ENCODE peak calls at places on chromosomes 1 and 21, in seven cellular contexts. One of them, this sample, is unnamed.
A peak's percentile ranks its signal among the peaks of the same experiment; 100 is the strongest.

GRCh38 chr1:243520831-243521230 is 265.0 kb downstream of the SDCCAG8 start:
- DNase-seq in thyroid gland: no peak
- DNase-seq in GM23248: no peak
- DNase-seq in cardiac muscle cell: no peak
- DNase-seq in endodermal cell: no peak
- DNase-seq in body of pancreas: no peak
- DNase-seq in K562: no peak
- DNase-seq in this sample: no peak

GRCh38 chr21:45833437-45833836 is 148.1 kb upstream of the COL6A1 start:
- DNase-seq in thyroid gland: no peak
- DNase-seq in GM23248: peak; percentile 17
- DNase-seq in cardiac muscle cell: no peak
- DNase-seq in endodermal cell: no peak
- DNase-seq in body of pancreas: no peak
- DNase-seq in K562: no peak
- DNase-seq in this sample: no peak

GRCh38 chr1:195915826-195916225 is 692.4 kb downstream of the KCNT2 start:
- DNase-seq in thyroid gland: no peak
- DNase-seq in GM23248: no peak
- DNase-seq in cardiac muscle cell: no peak
- DNase-seq in endodermal cell: no peak
- DNase-seq in body of pancreas: no peak
- DNase-seq in K562: no peak
- DNase-seq in this sample: no peak

GRCh38 chr1:232923739-232924386 is 26.5 kb upstream of the NTPCR start:
- DNase-seq in thyroid gland: no peak
- DNase-seq in GM23248: peak; percentile 83
- DNase-seq in cardiac muscle cell: no peak
- DNase-seq in endodermal cell: no peak
- DNase-seq in body of pancreas: no peak
- DNase-seq in K562: no peak
- DNase-seq in this sample: no peak

GRCh38 chr1:40739455-40740008 is 44.1 kb upstream of the KCNQ4 start:
- DNase-seq in thyroid gland: no peak
- DNase-seq in GM23248: peak; percentile 51
- DNase-seq in cardiac muscle cell: no peak
- DNase-seq in endodermal cell: no peak
- DNase-seq in body of pancreas: no peak
- DNase-seq in K562: no peak
- DNase-seq in this sample: no peak

GRCh38 chr1:72282271-72282656 is at the start of gene NEGR1:
- DNase-seq in thyroid gland: peak; percentile 52
- DNase-seq in GM23248: peak; percentile 87
- DNase-seq in cardiac muscle cell: peak; percentile 71
- DNase-seq in endodermal cell: peak; percentile 72
- DNase-seq in body of pancreas: peak; percentile 38
- DNase-seq in K562: no peak
- DNase-seq in this sample: no peak

GRCh38 chr1:6869002-6869380 is 83.7 kb downstream of the CAMTA1 start:
- DNase-seq in thyroid gland: no peak
- DNase-seq in GM23248: no peak
- DNase-seq in cardiac muscle cell: no peak
- DNase-seq in endodermal cell: no peak
- DNase-seq in body of pancreas: no peak
- DNase-seq in K562: no peak
- DNase-seq in this sample: no peak

GRCh38 chr21:46116846-46117585 is 19.1 kb downstream of the COL6A2 start:
- DNase-seq in thyroid gland: peak; percentile 0
- DNase-seq in GM23248: peak; percentile 70
- DNase-seq in cardiac muscle cell: no peak
- DNase-seq in endodermal cell: peak; percentile 30
- DNase-seq in body of pancreas: peak; percentile 6
- DNase-seq in K562: no peak
- DNase-seq in this sample: no peak

GRCh38 chr1:209045326-209046057 is 538.0 kb upstream of the CAMK1G start:
- DNase-seq in thyroid gland: peak; percentile 56
- DNase-seq in GM23248: peak; percentile 43
- DNase-seq in cardiac muscle cell: no peak
- DNase-seq in endodermal cell: no peak
- DNase-seq in body of pancreas: peak; percentile 81
- DNase-seq in K562: no peak
- DNase-seq in this sample: no peak

GRCh38 chr1:172897738-172898137 is 153.0 kb downstream of the TNFSF18 start:
- DNase-seq in thyroid gland: no peak
- DNase-seq in GM23248: no peak
- DNase-seq in cardiac muscle cell: peak; percentile 61
- DNase-seq in endodermal cell: no peak
- DNase-seq in body of pancreas: no peak
- DNase-seq in K562: no peak
- DNase-seq in this sample: no peak

GRCh38 chr1:3940081-3940755 is 40.1 kb upstream of the C1orf174 start:
- DNase-seq in thyroid gland: no peak
- DNase-seq in GM23248: no peak
- DNase-seq in cardiac muscle cell: no peak
- DNase-seq in endodermal cell: no peak
- DNase-seq in body of pancreas: no peak
- DNase-seq in K562: no peak
- DNase-seq in this sample: no peak

GRCh38 chr1:40141878-40142535 is 19.2 kb upstream of the RLF start:
- DNase-seq in thyroid gland: no peak
- DNase-seq in GM23248: peak; percentile 39
- DNase-seq in cardiac muscle cell: peak; percentile 32
- DNase-seq in endodermal cell: no peak
- DNase-seq in body of pancreas: no peak
- DNase-seq in K562: no peak
- DNase-seq in this sample: no peak

GRCh38 chr1:26574690-26575349 is 45.3 kb downstream of the RPS6KA1 start:
- DNase-seq in thyroid gland: no peak
- DNase-seq in GM23248: peak; percentile 34
- DNase-seq in cardiac muscle cell: peak; percentile 84
- DNase-seq in endodermal cell: no peak
- DNase-seq in body of pancreas: no peak
- DNase-seq in K562: no peak
- DNase-seq in this sample: no peak

GRCh38 chr1:13465515-13465914 is 48.3 kb downstream of the LRRC38 start:
- DNase-seq in thyroid gland: no peak
- DNase-seq in GM23248: no peak
- DNase-seq in cardiac muscle cell: no peak
- DNase-seq in endodermal cell: no peak
- DNase-seq in body of pancreas: no peak
- DNase-seq in K562: no peak
- DNase-seq in this sample: no peak

GRCh38 chr1:236120725-236121153 is 21.6 kb upstream of the GPR137B start:
- DNase-seq in thyroid gland: no peak
- DNase-seq in GM23248: no peak
- DNase-seq in cardiac muscle cell: no peak
- DNase-seq in endodermal cell: no peak
- DNase-seq in body of pancreas: no peak
- DNase-seq in K562: no peak
- DNase-seq in this sample: no peak

GRCh38 chr1:87915771-87916170 is 587.1 kb downstream of the LMO4 start:
- DNase-seq in thyroid gland: no peak
- DNase-seq in GM23248: peak; percentile 16
- DNase-seq in cardiac muscle cell: no peak
- DNase-seq in endodermal cell: no peak
- DNase-seq in body of pancreas: no peak
- DNase-seq in K562: no peak
- DNase-seq in this sample: no peak

GRCh38 chr1:56146449-56146848 is 432.9 kb downstream of the PLPP3 start:
- DNase-seq in thyroid gland: peak; percentile 34
- DNase-seq in GM23248: peak; percentile 66
- DNase-seq in cardiac muscle cell: peak; percentile 57
- DNase-seq in endodermal cell: no peak
- DNase-seq in body of pancreas: no peak
- DNase-seq in K562: no peak
- DNase-seq in this sample: no peak

GRCh38 chr1:105793541-105794146 is 1262.8 kb upstream of the PRMT6 start:
- DNase-seq in thyroid gland: peak; percentile 67
- DNase-seq in GM23248: peak; percentile 50
- DNase-seq in cardiac muscle cell: peak; percentile 7
- DNase-seq in endodermal cell: peak; percentile 84
- DNase-seq in body of pancreas: peak; percentile 33
- DNase-seq in K562: peak; percentile 11
- DNase-seq in this sample: peak; percentile 25

GRCh38 chr1:67431869-67432578 is 1.8 kb upstream of the SERBP1 start:
- DNase-seq in thyroid gland: no peak
- DNase-seq in GM23248: peak; percentile 48
- DNase-seq in cardiac muscle cell: no peak
- DNase-seq in endodermal cell: peak; percentile 59
- DNase-seq in body of pancreas: no peak
- DNase-seq in K562: peak; percentile 44
- DNase-seq in this sample: no peak

GRCh38 chr1:198499588-198499987 is 40.9 kb downstream of the ATP6V1G3 start:
- DNase-seq in thyroid gland: no peak
- DNase-seq in GM23248: peak; percentile 53
- DNase-seq in cardiac muscle cell: peak; percentile 8
- DNase-seq in endodermal cell: no peak
- DNase-seq in body of pancreas: no peak
- DNase-seq in K562: no peak
- DNase-seq in this sample: no peak

GRCh38 chr1:220239213-220239612 is 33.0 kb downstream of the RAB3GAP2 start:
- DNase-seq in thyroid gland: no peak
- DNase-seq in GM23248: no peak
- DNase-seq in cardiac muscle cell: no peak
- DNase-seq in endodermal cell: no peak
- DNase-seq in body of pancreas: no peak
- DNase-seq in K562: no peak
- DNase-seq in this sample: no peak

GRCh38 chr1:220235462-220235861 is 36.8 kb downstream of the RAB3GAP2 start:
- DNase-seq in thyroid gland: no peak
- DNase-seq in GM23248: no peak
- DNase-seq in cardiac muscle cell: no peak
- DNase-seq in endodermal cell: no peak
- DNase-seq in body of pancreas: no peak
- DNase-seq in K562: no peak
- DNase-seq in this sample: no peak

GRCh38 chr1:220239945-220240344 is 32.3 kb downstream of the RAB3GAP2 start:
- DNase-seq in thyroid gland: no peak
- DNase-seq in GM23248: no peak
- DNase-seq in cardiac muscle cell: no peak
- DNase-seq in endodermal cell: no peak
- DNase-seq in body of pancreas: no peak
- DNase-seq in K562: no peak
- DNase-seq in this sample: no peak

GRCh38 chr1:220243947-220244346 is 28.3 kb downstream of the RAB3GAP2 start:
- DNase-seq in thyroid gland: no peak
- DNase-seq in GM23248: no peak
- DNase-seq in cardiac muscle cell: no peak
- DNase-seq in endodermal cell: no peak
- DNase-seq in body of pancreas: no peak
- DNase-seq in K562: no peak
- DNase-seq in this sample: no peak

DNA sequence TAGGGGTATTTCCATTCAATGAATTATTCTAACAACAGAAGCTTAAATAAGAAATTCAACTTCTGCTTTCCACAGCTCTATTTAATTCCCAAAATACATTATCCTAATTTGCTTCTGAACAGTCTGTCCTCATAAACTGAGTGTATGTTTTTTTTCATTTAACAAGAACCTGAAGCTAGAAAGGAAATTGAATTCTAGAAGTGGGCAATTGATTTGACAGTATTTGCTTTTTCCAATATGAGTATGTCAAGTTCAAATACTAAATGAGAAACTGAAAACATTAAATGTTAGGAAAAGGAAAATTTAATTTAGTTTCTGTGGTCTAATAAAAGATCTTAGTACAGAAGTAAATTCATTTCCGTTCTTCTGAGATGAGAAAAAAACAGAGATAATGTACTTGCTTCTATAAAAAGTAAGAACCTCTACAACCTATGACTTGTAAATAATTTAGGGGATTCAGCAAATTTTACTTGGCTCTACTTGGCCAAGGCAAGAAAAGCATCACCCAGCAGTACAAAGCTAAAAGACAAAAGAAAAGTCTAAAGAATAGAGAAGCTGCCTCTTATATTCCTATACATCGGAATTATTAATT is 31.1 kb downstream of the RAB3GAP2 start:
- DNase-seq in thyroid gland: no peak
- DNase-seq in GM23248: no peak
- DNase-seq in cardiac muscle cell: no peak
- DNase-seq in endodermal cell: no peak
- DNase-seq in body of pancreas: no peak
- DNase-seq in K562: no peak
- DNase-seq in this sample: no peak
- H3K4me3 ChIP-seq in thyroid gland: no peak overlapping the region
- H3K4me3 ChIP-seq in GM23248: no peak overlapping the region
- H3K4me3 ChIP-seq in cardiac muscle cell: no peak overlapping the region
- H3K4me3 ChIP-seq in endodermal cell: no peak overlapping the region
- H3K4me3 ChIP-seq in body of pancreas: no peak overlapping the region
- H3K4me3 ChIP-seq in K562: no peak overlapping the region
- H3K4me3 ChIP-seq in this sample: no peak overlapping the region

GRCh38 chr1:31843506-31843905 is 27.7 kb upstream of the SPOCD1 start:
- DNase-seq in thyroid gland: peak; percentile 77
- DNase-seq in GM23248: peak; percentile 97
- DNase-seq in cardiac muscle cell: peak; percentile 62
- DNase-seq in endodermal cell: peak; percentile 40
- DNase-seq in body of pancreas: no peak
- DNase-seq in K562: no peak
- DNase-seq in this sample: no peak
- H3K4me1 ChIP-seq in thyroid gland: peaks cover 27% of the 10 kb centered on the region
- H3K4me1 ChIP-seq in GM23248: peaks cover 17% of the 10 kb centered on the region
- H3K4me1 ChIP-seq in cardiac muscle cell: no peaks in the 10 kb centered on the region
- H3K4me1 ChIP-seq in endodermal cell: no peaks in the 10 kb centered on the region
- H3K4me1 ChIP-seq in body of pancreas: peaks cover 9% of the 10 kb centered on the region
- H3K4me1 ChIP-seq in K562: no peaks in the 10 kb centered on the region
- H3K4me1 ChIP-seq in this sample: no peaks in the 10 kb centered on the region

GRCh38 chr1:227654431-227654830 is 80.7 kb downstream of the JMJD4 start:
- DNase-seq in thyroid gland: no peak
- DNase-seq in GM23248: no peak
- DNase-seq in cardiac muscle cell: no peak
- DNase-seq in endodermal cell: no peak
- DNase-seq in body of pancreas: no peak
- DNase-seq in K562: no peak
- DNase-seq in this sample: no peak

GRCh38 chr1:227654858-227655752 is 80.0 kb downstream of the JMJD4 start:
- DNase-seq in thyroid gland: no peak
- DNase-seq in GM23248: no peak
- DNase-seq in cardiac muscle cell: no peak
- DNase-seq in endodermal cell: no peak
- DNase-seq in body of pancreas: no peak
- DNase-seq in K562: no peak
- DNase-seq in this sample: no peak
- H3K4me3 ChIP-seq in thyroid gland: no peak overlapping the region
- H3K4me3 ChIP-seq in GM23248: no peak overlapping the region
- H3K4me3 ChIP-seq in cardiac muscle cell: no peak overlapping the region
- H3K4me3 ChIP-seq in endodermal cell: peak overlapping the region; percentile 72
- H3K4me3 ChIP-seq in body of pancreas: no peak overlapping the region
- H3K4me3 ChIP-seq in K562: no peak overlapping the region
- H3K4me3 ChIP-seq in this sample: no peak overlapping the region

DNA sequence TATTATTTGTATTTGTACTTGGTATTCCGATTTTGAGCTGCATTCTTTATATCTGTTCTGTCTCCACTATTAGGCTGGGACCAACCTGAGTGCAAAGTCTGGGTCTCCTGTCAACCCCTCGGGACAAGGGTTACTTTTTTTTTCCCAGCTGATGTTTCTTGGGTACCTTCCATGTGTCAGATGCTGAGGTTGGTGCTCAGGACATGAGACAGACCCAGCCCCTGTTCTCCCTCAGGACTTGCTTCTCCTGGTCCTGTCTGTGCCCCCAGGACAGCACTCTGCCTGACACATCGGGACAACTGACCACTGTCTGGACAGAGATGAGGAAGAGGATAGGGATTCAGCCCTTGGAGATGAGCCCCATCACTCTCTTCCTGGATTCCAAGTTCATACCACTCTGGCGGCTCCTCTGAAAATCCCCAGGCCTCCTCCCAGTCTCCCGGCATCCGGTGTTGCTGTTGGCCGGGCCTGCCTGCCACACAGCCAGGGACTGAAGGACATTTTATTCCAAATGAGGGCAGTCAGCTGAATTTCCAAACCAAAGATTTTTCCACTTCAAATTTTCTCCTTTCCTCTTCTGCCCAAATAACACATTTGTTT is 55.6 kb upstream of the FMOD start:
- DNase-seq in thyroid gland: peak; percentile 28
- DNase-seq in GM23248: peak; percentile 40
- DNase-seq in cardiac muscle cell: peak; percentile 53
- DNase-seq in endodermal cell: no peak
- DNase-seq in body of pancreas: peak; percentile 22
- DNase-seq in K562: no peak
- DNase-seq in this sample: no peak
- H3K4me1 ChIP-seq in thyroid gland: no peaks in the 10 kb centered on the region
- H3K4me1 ChIP-seq in GM23248: peaks cover 32% of the 10 kb centered on the region
- H3K4me1 ChIP-seq in cardiac muscle cell: peaks cover 8% of the 10 kb centered on the region
- H3K4me1 ChIP-seq in endodermal cell: peaks cover 5% of the 10 kb centered on the region
- H3K4me1 ChIP-seq in body of pancreas: no peaks in the 10 kb centered on the region
- H3K4me1 ChIP-seq in K562: no peaks in the 10 kb centered on the region
- H3K4me1 ChIP-seq in this sample: peaks cover 2% of the 10 kb centered on the region